ENCODE peak calls at places on chromosomes 7 and 10, in seven cellular contexts. Z is A549, K is SK-N-SH, E is K562, R is tibial nerve, J is transverse colon, S is sigmoid colon. H is an unnamed sample.

GRCh38 chr7:26813426-26813825 is 51.0 kb downstream of the SKAP2 start:
- DNase-seq in Z (no peak), K (no peak), E (no peak), R (no peak), J (no peak), S (no peak), H (no peak)

GRCh38 chr7:36278767-36279171 is 110.9 kb upstream of the ANLN start:
- DNase-seq in Z (no peak), K (peak), E (no peak), R (no peak), J (no peak), S (peak), H (no peak)

GRCh38 chr7:50659329-50659965 is 94.2 kb upstream of the DDC start:
- DNase-seq in Z (no peak), K (no peak), E (no peak), R (no peak), J (no peak), S (no peak), H (no peak)

GRCh38 chr10:27771231-27771630 is 25.6 kb upstream of the MKX start:
- DNase-seq in Z (no peak), K (no peak), E (no peak), R (no peak), J (no peak), S (no peak), H (no peak)

GRCh38 chr10:74071151-74071550 is 73.2 kb downstream of the VCL start:
- DNase-seq in Z (no peak), K (no peak), E (no peak), R (no peak), J (no peak), S (no peak), H (no peak)

GRCh38 chr10:7408003-7408493 is 2.8 kb downstream of the SFMBT2 start:
- DNase-seq in Z (no peak), K (no peak), E (no peak), R (no peak), J (peak), S (peak), H (no peak)

GRCh38 chr7:44131173-44132009 is 8.0 kb upstream of the POLD2 start:
- DNase-seq in Z (no peak), K (peak), E (no peak), R (no peak), J (no peak), S (no peak), H (no peak)

GRCh38 chr7:106029448-106029847 is 66.4 kb downstream of the CDHR3 start:
- DNase-seq in Z (no peak), K (no peak), E (no peak), R (no peak), J (no peak), S (peak), H (no peak)

GRCh38 chr10:58588673-58589265 is 76.1 kb downstream of the BICC1 start:
- DNase-seq in Z (no peak), K (no peak), E (peak), R (no peak), J (no peak), S (no peak), H (no peak)

GRCh38 chr10:56319386-56319785 is 41.7 kb downstream of the ZWINT start:
- DNase-seq in Z (no peak), K (no peak), E (no peak), R (no peak), J (no peak), S (no peak), H (no peak)

GRCh38 chr7:50782376-50783208 is at the start of gene GRB10:
- DNase-seq in Z (no peak), K (peak), E (peak), R (no peak), J (no peak), S (peak), H (no peak)

GRCh38 chr10:52621635-52622079 is 150.9 kb downstream of the MBL2 start:
- DNase-seq in Z (no peak), K (peak), E (no peak), R (no peak), J (no peak), S (no peak), H (no peak)

DNA sequence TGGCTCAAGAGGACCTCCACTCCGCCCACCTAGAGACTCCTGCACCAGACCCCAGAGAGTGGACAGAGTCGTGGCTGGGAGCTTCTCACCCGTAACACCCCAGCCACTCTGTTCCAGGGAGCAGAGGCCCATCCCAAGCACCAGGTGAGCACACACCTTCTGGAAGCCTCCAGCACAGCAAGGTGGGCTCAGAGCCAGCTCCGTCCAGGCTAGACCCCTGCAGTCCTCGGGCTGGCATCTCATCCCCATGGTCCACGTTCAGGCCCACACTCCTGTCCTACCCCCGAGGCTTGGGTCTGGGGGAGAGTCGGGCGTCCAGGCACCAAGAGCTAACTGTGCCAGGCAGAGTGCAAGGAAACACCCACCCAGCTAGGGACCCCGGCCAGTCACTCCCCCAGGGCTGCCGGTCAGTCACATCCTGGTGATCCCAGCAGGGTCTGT is 13.2 kb downstream of the PDGFA start:
- DNase-seq in Z (no peak), K (no peak), E (no peak), R (no peak), J (peak), S (peak), H (no peak)
- H3K27ac ChIP-seq in Z (no peak), K (no peak), E (no peak), R (no peak), J (no peak), S (peak), H (no peak)

DNA sequence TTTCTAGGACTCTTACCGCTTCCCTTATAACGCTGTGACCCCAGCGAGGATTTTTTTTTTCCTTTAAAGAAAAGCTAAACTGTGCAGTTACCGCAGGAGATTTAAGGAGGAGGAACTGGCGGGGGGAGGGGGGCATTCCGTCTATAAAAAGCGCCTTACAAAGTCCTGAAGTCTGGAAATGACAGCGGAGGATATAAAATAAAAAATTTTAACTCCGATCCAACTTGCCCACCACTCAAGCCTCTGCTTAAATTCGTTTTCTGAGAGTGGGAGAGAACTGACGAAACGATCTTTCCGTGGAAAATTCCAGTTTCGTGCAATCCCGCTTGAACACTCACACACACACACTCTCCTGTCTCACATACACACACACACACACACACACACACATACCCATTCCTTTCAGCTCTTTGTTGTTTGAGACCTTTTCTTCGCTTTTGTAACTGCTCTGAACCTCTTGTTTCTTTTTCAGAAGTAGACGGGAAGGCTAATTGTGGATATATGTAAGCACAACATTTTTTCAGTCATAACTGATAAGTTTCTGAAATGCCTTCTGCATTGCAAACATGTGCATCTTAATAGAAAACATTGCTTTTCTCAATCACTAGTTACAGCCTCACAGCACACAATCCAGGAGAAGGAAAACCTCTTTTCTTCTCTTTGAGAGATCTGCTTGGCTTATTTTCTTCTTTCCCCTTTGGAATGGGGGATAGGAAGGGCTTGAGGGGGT is 748 bp downstream of the HPSE2 start:
- DNase-seq in Z (no peak), K (no peak), E (no peak), R (no peak), J (no peak), S (no peak), H (no peak)
- H3K4me3 ChIP-seq in Z (peak), K (no peak), E (no peak), R (peak), J (peak), S (peak), H (peak)

GRCh38 chr10:89663144-89663543 is 18.1 kb upstream of the PANK1 start:
- DNase-seq in Z (no peak), K (no peak), E (no peak), R (no peak), J (no peak), S (no peak), H (no peak)
- TF ChIP-seq EP300 in Z (no peak), K (no peak), E (no peak), R (no peak), J (no peak), S (no peak), H (no peak)

GRCh38 chr10:132590094-132590751 is 52.6 kb downstream of the INPP5A start:
- DNase-seq in Z (no peak), K (no peak), E (no peak), R (no peak), J (no peak), S (peak), H (peak)
- H3K27ac ChIP-seq in Z (peak), K (no peak), E (no peak), R (no peak), J (peak), S (peak), H (no peak)

DNA sequence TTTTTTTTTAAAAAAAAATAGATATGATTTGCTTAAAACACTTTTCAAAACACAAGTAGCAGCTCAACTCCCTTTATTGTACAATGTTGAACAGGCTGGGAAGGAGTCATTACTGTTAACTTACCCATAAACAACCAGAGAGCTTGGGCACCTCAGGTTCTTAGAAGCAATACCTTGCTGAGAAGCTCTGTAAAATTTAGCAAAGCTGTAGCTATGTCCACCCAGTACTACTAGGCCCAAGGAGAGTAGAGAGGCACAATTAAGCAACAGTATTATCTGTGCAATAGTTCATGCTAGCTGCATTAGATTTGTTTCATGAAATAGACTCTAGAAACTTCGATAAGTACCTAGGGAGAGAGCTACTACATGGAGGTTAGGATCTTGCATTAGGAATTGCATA is 32.0 kb downstream of the SEMA3A start:
- DNase-seq in Z (no peak), K (no peak), E (no peak), R (no peak), J (no peak), S (no peak), H (no peak)
- H3K4me3 ChIP-seq in Z (no peak), K (no peak), E (no peak), R (no peak), J (no peak), S (no peak), H (no peak)

DNA sequence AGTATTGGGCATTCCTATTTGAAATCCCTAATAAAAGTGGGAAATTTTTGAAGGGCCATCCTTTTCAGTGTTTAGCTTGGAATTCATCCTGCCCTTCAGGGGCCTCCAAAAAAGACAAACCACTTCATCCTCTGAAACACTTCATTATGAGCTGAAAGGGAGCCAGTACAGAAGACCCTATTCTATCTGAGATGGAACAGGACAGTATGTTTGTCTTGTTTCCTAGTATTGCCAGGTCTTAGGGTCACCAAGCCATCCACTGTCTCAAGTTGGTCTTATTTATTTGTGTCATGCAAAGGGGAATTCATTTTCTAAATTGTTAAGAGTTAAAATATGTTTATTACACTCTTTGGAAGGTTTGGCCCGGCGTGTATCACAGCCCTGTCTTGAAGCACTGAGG is 326.2 kb upstream of the BMPER start:
- DNase-seq in Z (no peak), K (no peak), E (no peak), R (no peak), J (no peak), S (no peak), H (no peak)
- TF ChIP-seq EP300 in Z (no peak), K (no peak), E (no peak), R (no peak), J (no peak), S (no peak), H (no peak)

H was measured in suprapubic skin.